ENCODE peak calls at places on chromosomes 2 and 18, in seven cellular contexts. H is H9, A is IMR-90, C is neuronal stem cell, W is H1, L is mesendoderm, O is trophoblast cell. E is an unnamed sample.

GRCh38 chr18:58831610-58832009 is 33.1 kb upstream of the ZNF532 start:
- DNase-seq in H (no peak), W (no peak), A (peak), L (no peak), C (no peak), O (no peak), E (peak)

GRCh38 chr18:58687871-58688308 is 16.6 kb downstream of the MALT1 start:
- DNase-seq in H (no peak), A (no peak), O (no peak), W (no peak), C (no peak), L (no peak), E (no peak)

GRCh38 chr2:136363470-136363869 is 245.5 kb upstream of the CXCR4 start:
- DNase-seq in O (no peak), H (peak), W (peak), A (no peak), C (no peak), L (no peak), E (no peak)

GRCh38 chr2:28687181-28687580 is 64.4 kb upstream of the PPP1CB start:
- DNase-seq in O (no peak), C (no peak), L (no peak), W (no peak), H (no peak), A (no peak), E (no peak)

GRCh38 chr2:164126960-164127359 is 391.2 kb upstream of the FIGN start:
- DNase-seq in O (no peak), A (no peak), L (peak), H (no peak), C (no peak), W (no peak), E (peak)

GRCh38 chr18:28134774-28135173 is 42.2 kb downstream of the CDH2 start:
- DNase-seq in C (no peak), O (no peak), A (no peak), L (no peak), W (no peak), H (no peak), E (no peak)

GRCh38 chr2:160411167-160411566 is 82.4 kb downstream of the RBMS1 start:
- DNase-seq in W (no peak), L (no peak), H (no peak), O (no peak), A (no peak), C (no peak), E (peak)

GRCh38 chr2:174038472-174038871 is 73.3 kb upstream of the SP3 start:
- DNase-seq in L (no peak), H (no peak), W (no peak), O (no peak), A (no peak), C (no peak), E (no peak)

GRCh38 chr2:223097888-223098383 is 45.9 kb downstream of the KCNE4 start:
- DNase-seq in W (no peak), O (no peak), A (no peak), H (no peak), L (no peak), C (no peak), E (no peak)

GRCh38 chr2:45009928-45010705 is 865 bp upstream of the SIX2 start:
- DNase-seq in H (no peak), A (no peak), L (peak), W (peak), O (no peak), C (no peak), E (peak)

GRCh38 chr18:48534364-48534763 is 4.5 kb upstream of the CTIF start:
- DNase-seq in W (no peak), H (peak), L (peak), O (no peak), A (peak), C (no peak), E (peak)

GRCh38 chr2:157246212-157247067 is 11.1 kb upstream of the GALNT5 start:
- DNase-seq in H (peak), L (peak), W (no peak), O (peak), A (peak), C (peak), E (no peak)

GRCh38 chr2:88892207-88892606 is 200.7 kb downstream of the RPIA start:
- DNase-seq in L (no peak), W (no peak), A (no peak), C (no peak), H (no peak), O (no peak), E (no peak)

GRCh38 chr2:11024010-11024615 is 112.4 kb downstream of the KCNF1 start:
- DNase-seq in A (no peak), O (no peak), W (peak), C (no peak), L (no peak), H (no peak), E (no peak)

GRCh38 chr2:101442042-101442666 is 32.8 kb downstream of the RFX8 start:
- DNase-seq in H (no peak), A (peak), C (no peak), W (no peak), O (no peak), L (no peak), E (peak)

GRCh38 chr2:41199320-41199719 is 747.4 kb upstream of the SLC8A1 start:
- DNase-seq in C (no peak), L (no peak), H (no peak), A (no peak), O (no peak), W (no peak), E (no peak)

GRCh38 chr2:62343636-62344349 is 147.9 kb downstream of the B3GNT2 start:
- DNase-seq in L (no peak), H (no peak), W (no peak), O (no peak), A (no peak), C (no peak), E (no peak)

GRCh38 chr2:20506281-20506685 is 59.4 kb downstream of the RHOB start:
- DNase-seq in O (no peak), C (no peak), H (no peak), L (peak), A (peak), W (no peak), E (peak)

GRCh38 chr18:9722691-9723090 is 14.6 kb downstream of the RAB31 start:
- DNase-seq in A (no peak), O (peak), L (peak), C (no peak), W (peak), H (no peak), E (no peak)

GRCh38 chr2:215361876-215362561 is 50.2 kb downstream of the ATIC start:
- DNase-seq in C (no peak), W (no peak), A (peak), H (no peak), O (no peak), L (no peak), E (no peak)

GRCh38 chr18:48732767-48733424 is 194.1 kb downstream of the CTIF start:
- DNase-seq in H (no peak), A (no peak), W (no peak), C (no peak), O (no peak), L (no peak), E (no peak)

GRCh38 chr2:241692448-241692847 is 5.8 kb upstream of the DTYMK start:
- DNase-seq in W (no peak), A (peak), O (peak), H (no peak), C (no peak), L (peak), E (peak)

GRCh38 chr2:218230882-218231281 is 13.9 kb downstream of the ARPC2 start:
- DNase-seq in O (no peak), A (peak), W (no peak), H (no peak), L (peak), C (no peak), E (peak)

GRCh38 chr2:237134321-237134720 is 48.6 kb downstream of the COPS8 start:
- DNase-seq in O (no peak), L (peak), A (no peak), H (peak), C (no peak), W (no peak), E (no peak)

GRCh38 chr2:234249006-234249405 is 198.5 kb downstream of the SPP2 start:
- DNase-seq in W (no peak), H (no peak), C (no peak), L (no peak), O (no peak), A (no peak), E (no peak)

GRCh38 chr2:17995594-17995993 is 117.1 kb downstream of the KCNS3 start:
- DNase-seq in C (no peak), A (no peak), W (no peak), O (no peak), H (no peak), L (no peak), E (no peak)

GRCh38 chr18:65753520-65753919 is 2.7 kb downstream of the CDH7 start:
- DNase-seq in O (no peak), A (no peak), C (peak), H (peak), L (peak), W (no peak), E (peak)

GRCh38 chr2:70627499-70627898 is 73.9 kb upstream of the TGFA start:
- DNase-seq in A (no peak), L (no peak), O (no peak), W (no peak), H (no peak), C (no peak), E (peak)

GRCh38 chr2:160735696-160736095 is 242.1 kb upstream of the RBMS1 start:
- DNase-seq in H (no peak), W (no peak), A (peak), L (no peak), C (no peak), O (no peak), E (no peak)

GRCh38 chr18:67406678-67407077 is 109.8 kb downstream of the DSEL start:
- DNase-seq in O (no peak), H (no peak), A (no peak), C (no peak), W (no peak), L (no peak), E (no peak)

GRCh38 chr2:105789745-105790466 is 45.2 kb downstream of the NCK2 start:
- DNase-seq in O (no peak), W (no peak), C (no peak), L (no peak), H (no peak), A (peak), E (peak)

GRCh38 chr2:105788670-105789290 is 44.1 kb downstream of the NCK2 start:
- DNase-seq in A (peak), H (no peak), W (no peak), C (no peak), O (no peak), L (no peak), E (no peak)

GRCh38 chr2:105785095-105785847 is 40.6 kb downstream of the NCK2 start:
- DNase-seq in O (no peak), C (no peak), L (no peak), H (no peak), A (no peak), W (no peak), E (no peak)

GRCh38 chr2:105786231-105787230 is 41.8 kb downstream of the NCK2 start:
- DNase-seq in O (no peak), H (no peak), L (no peak), C (no peak), A (no peak), W (no peak), E (no peak)

DNA sequence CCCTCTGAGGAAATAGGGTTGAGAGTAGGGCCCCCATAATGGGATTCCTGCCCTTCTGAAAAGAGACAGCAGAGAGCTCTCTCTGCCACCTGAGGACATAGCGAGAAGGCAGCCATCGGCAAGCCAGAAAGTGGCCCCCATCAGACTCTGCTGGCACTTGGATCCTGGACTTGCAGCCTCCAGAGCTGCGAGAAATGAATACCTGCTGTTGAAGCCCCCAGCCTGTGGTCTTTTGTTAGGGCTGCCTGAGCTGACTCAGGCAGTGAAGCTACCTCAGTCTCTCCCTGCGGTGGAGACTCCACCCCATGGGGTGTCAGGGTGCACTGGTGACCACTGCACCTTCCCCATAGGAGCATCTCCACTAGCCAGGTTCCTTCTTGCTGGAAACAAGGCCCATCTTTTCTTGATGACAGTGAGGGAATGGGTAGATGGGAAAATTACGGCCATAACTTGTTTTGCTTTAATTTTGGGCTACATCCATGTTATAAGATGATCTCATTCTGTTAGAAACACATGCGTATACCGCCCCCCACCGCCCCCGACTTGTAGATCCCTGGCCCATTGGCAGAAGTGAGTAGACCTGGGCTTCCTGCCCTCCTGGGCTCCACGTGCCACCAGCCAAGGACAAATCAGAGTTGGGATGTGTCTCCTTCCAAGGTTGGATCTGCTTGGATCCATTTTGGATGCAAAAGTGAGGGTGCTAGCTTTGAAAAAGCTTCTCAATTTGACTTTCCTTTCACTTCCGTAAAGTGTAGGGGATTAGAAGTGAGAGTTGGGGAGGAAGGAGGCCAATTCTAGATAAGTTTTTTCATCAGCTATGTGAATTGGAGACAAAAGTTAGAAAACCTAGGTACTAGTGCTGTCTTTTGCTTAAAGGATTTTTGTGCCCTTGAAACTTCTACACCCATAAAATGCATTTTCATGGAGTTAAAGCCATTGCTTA is 42.9 kb downstream of the NCK2 start:
- DNase-seq in H (no peak), O (no peak), L (no peak), A (no peak), W (no peak), C (no peak), E (no peak)
- H2BK120ac ChIP-seq in H (no peak), O (no peak), L (no peak), A (peak), W (no peak), C (no peak), E (no peak)

GRCh38 chr2:165390875-165391274 is 78.6 kb upstream of the CSRNP3 start:
- DNase-seq in W (no peak), C (no peak), H (no peak), A (no peak), O (no peak), L (no peak), E (no peak)

DNA sequence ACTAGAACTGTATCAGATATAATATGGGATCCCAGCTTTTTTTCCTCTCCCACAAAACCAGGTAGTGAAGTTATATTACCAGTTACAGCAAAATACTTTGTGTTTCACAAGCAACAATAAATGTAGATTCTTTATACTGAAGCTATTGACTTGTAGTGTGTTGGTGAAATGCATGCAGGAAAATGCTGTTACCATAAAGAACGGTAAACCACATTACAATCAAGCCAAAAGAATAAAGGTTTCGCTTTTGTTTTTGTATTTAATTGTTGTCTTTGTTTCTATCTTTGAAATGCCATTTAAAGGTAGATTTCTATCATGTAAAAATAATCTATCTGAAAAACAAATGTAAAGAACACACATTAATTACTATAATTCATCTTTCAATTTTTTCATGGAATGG is 77.7 kb upstream of the CSRNP3 start:
- DNase-seq in A (no peak), H (no peak), O (no peak), W (no peak), C (no peak), L (no peak), E (no peak)
- H2BK120ac ChIP-seq in A (no peak), H (no peak), O (no peak), W (no peak), C (no peak), L (no peak), E (no peak)

GRCh38 chr2:23347516-23348481 is 37.2 kb upstream of the KLHL29 start:
- DNase-seq in W (no peak), A (no peak), C (no peak), L (no peak), H (no peak), O (no peak), E (no peak)
- H2BK120ac ChIP-seq in W (no peak), A (no peak), C (no peak), L (no peak), H (no peak), O (no peak), E (no peak)

GRCh38 chr2:16851131-16851530 is 185.5 kb upstream of the CYRIA start:
- DNase-seq in L (no peak), H (no peak), A (no peak), W (no peak), O (no peak), C (no peak), E (no peak)

GRCh38 chr2:16860627-16861026 is 195.0 kb upstream of the CYRIA start:
- DNase-seq in L (peak), O (no peak), A (no peak), W (no peak), H (no peak), C (no peak), E (no peak)

GRCh38 chr2:16852651-16853050 is 187.0 kb upstream of the CYRIA start:
- DNase-seq in C (no peak), W (no peak), H (no peak), L (no peak), A (no peak), O (no peak), E (no peak)

GRCh38 chr2:16853088-16853487 is 187.5 kb upstream of the CYRIA start:
- DNase-seq in A (no peak), O (no peak), L (no peak), H (no peak), W (no peak), C (no peak), E (no peak)

GRCh38 chr2:16855183-16855582 is 189.5 kb upstream of the CYRIA start:
- DNase-seq in A (no peak), H (no peak), O (no peak), W (no peak), C (no peak), L (no peak), E (no peak)
- H2BK120ac ChIP-seq in A (no peak), H (no peak), O (no peak), W (no peak), C (no peak), L (no peak), E (no peak)

DNA sequence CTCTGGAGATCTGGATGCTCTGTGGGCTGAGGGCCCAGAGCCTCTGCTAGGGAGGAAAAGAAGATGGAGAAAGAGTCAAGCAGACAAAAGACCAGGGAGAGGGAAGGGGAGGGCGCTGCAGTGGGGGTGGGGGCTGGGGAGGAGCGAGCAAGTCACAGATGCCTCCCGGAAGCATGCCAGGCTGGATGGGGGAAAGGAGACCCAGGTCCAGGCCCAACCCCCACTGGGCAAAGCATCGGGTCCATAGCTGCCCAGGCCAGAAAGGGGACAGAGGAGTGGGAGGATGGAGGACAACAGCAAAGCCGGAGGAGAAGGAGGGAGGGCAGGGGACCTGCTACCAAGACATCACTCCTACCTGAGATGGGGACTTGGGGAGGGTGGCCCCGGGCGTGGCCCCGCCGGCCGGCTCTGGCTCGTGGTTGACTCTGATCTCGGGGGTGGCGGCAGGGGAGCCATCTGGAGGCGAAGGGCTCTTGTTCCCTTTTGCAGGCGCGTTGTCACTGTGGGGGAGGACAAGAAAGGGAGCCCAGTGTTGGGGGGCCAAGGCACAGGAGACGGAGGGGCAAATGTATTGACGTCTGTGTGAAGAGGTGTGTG is 48.2 kb downstream of the BIN1 start:
- DNase-seq in O (no peak), H (no peak), A (no peak), W (no peak), C (no peak), L (no peak), E (no peak)
- H2BK120ac ChIP-seq in O (no peak), H (no peak), A (no peak), W (no peak), C (no peak), L (no peak), E (peak)

DNA sequence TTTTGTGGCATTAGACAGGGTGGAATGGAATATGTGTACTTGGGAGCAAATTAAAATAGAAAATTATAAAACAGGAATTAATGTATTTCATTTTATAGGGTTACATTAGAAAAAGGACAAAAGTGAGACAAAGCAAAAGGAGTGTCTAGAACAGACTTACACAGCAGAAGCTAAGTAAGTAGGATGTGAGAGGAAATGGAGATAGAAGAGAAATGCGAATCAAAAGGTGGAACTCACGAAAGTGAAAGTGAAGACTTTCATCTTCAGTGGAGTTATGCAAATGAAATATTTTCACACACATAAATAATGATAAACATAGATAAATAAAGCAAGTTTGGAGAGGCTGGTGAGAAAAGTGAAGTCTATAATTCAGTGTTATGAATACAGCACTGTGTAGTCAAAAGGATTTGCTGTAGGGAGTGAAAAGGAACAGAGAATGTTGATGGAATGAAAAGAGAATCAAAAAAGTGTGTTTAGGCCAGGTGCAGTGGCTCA is 94.8 kb downstream of the DLGAP1 start:
- DNase-seq in A (no peak), H (no peak), W (no peak), O (no peak), C (no peak), L (no peak), E (no peak)
- H2BK120ac ChIP-seq in A (no peak), H (no peak), W (no peak), O (no peak), C (no peak), L (no peak), E (no peak)